ENCODE peak calls at places on chromosome 18, in nine cellular contexts. L is NB4, A is A549, Z is adrenal gland, T is tibial nerve, N is H1, U is ovary, D is endothelial cell of umbilical vein, X is transverse colon. E is an unnamed sample.

GRCh38 chr18:78979682-78980278 is at the start of gene SALL3:
- DNase-seq in U (no peak), Z (no peak), N (no peak), A (no peak), D (no peak), T (no peak), L (no peak), X (no peak), E (no peak)

GRCh38 chr18:51194604-51195003 is 2.9 kb downstream of the MEX3C start:
- DNase-seq in U (no peak), Z (no peak), L (peak; percentile 16), N (no peak), T (no peak), D (peak; percentile 34), A (no peak), X (no peak), E (no peak)

GRCh38 chr18:36809590-36810381 is 19.0 kb downstream of the TPGS2 start:
- DNase-seq in X (peak; percentile 14), U (no peak), Z (peak; percentile 59), D (peak; percentile 66), N (no peak), T (no peak), A (peak; percentile 59), L (peak; percentile 72), E (peak; percentile 21)

GRCh38 chr18:71598374-71598773 is 945.8 kb downstream of the CBLN2 start:
- DNase-seq in Z (no peak), T (no peak), D (peak; percentile 28), X (no peak), A (no peak), L (no peak), N (no peak), U (no peak), E (no peak)

GRCh38 chr18:68262697-68263293 is 452.1 kb downstream of the TMX3 start:
- DNase-seq in N (no peak), Z (no peak), T (no peak), D (peak; percentile 27), A (no peak), X (no peak), U (no peak), L (no peak), E (no peak)

GRCh38 chr18:35680139-35680551 is 98.6 kb downstream of the GALNT1 start:
- DNase-seq in U (no peak), D (peak; percentile 58), Z (no peak), A (no peak), X (no peak), T (no peak), N (no peak), L (no peak), E (no peak)

GRCh38 chr18:26703170-26703933 is 155.0 kb upstream of the KCTD1 start:
- DNase-seq in A (peak; percentile 4), L (peak; percentile 83), T (no peak), D (no peak), Z (no peak), U (no peak), X (peak; percentile 32), N (no peak), E (no peak)

GRCh38 chr18:50272593-50272992 is 6.3 kb upstream of the CFAP53 start:
- DNase-seq in A (no peak), T (no peak), U (no peak), Z (no peak), X (no peak), N (no peak), L (no peak), D (no peak), E (no peak)

GRCh38 chr18:45547910-45548309 is 67.4 kb upstream of the SLC14A2 start:
- DNase-seq in T (no peak), X (no peak), U (no peak), N (no peak), L (no peak), D (no peak), Z (no peak), A (no peak), E (no peak)

GRCh38 chr18:49752095-49752457 is 61.3 kb downstream of the ACAA2 start:
- DNase-seq in X (no peak), N (no peak), L (no peak), D (no peak), Z (no peak), T (no peak), A (no peak), U (no peak), E (peak; percentile 57)

GRCh38 chr18:985301-985700 is 80.6 kb downstream of the ADCYAP1 start:
- DNase-seq in N (no peak), Z (no peak), X (no peak), T (no peak), U (no peak), L (no peak), A (no peak), D (no peak), E (no peak)

GRCh38 chr18:25734336-25734735 is 356.1 kb downstream of the SS18 start:
- DNase-seq in A (no peak), Z (no peak), U (no peak), L (no peak), N (no peak), D (no peak), T (no peak), X (no peak), E (no peak)

GRCh38 chr18:58915006-58915799 is 50.5 kb downstream of the ZNF532 start:
- DNase-seq in N (no peak), A (peak; percentile 64), U (no peak), D (peak; percentile 9), T (no peak), X (no peak), L (no peak), Z (no peak), E (no peak)

GRCh38 chr18:13175754-13176210 is 42.8 kb upstream of the LDLRAD4 start:
- DNase-seq in A (peak; percentile 3), L (no peak), Z (no peak), X (no peak), T (no peak), D (peak; percentile 4), N (no peak), U (no peak), E (no peak)

GRCh38 chr18:36095936-36096519 is 28.7 kb upstream of the RPRD1A start:
- DNase-seq in X (no peak), N (no peak), A (peak; percentile 69), Z (no peak), D (peak; percentile 55), T (no peak), L (peak; percentile 69), U (no peak), E (no peak)

GRCh38 chr18:32049393-32050161 is 31.0 kb downstream of the RNF125 start:
- DNase-seq in D (no peak), U (no peak), X (peak; percentile 55), L (peak; percentile 91), T (peak; percentile 38), N (no peak), A (peak; percentile 9), Z (peak; percentile 23), E (peak; percentile 34)

GRCh38 chr18:46609048-46609447 is 48.0 kb downstream of the LOXHD1 start:
- DNase-seq in U (no peak), A (no peak), L (no peak), D (no peak), N (no peak), X (no peak), T (no peak), Z (no peak), E (no peak)

GRCh38 chr18:59604877-59605276 is 92.3 kb downstream of the CCBE1 start:
- DNase-seq in T (no peak), Z (no peak), A (no peak), N (no peak), U (no peak), L (no peak), X (no peak), D (no peak), E (no peak)

GRCh38 chr18:36706313-36706881 is 122.4 kb downstream of the TPGS2 start:
- DNase-seq in U (no peak), A (no peak), L (no peak), N (no peak), Z (no peak), T (no peak), D (no peak), X (no peak), E (no peak)

GRCh38 chr18:3117493-3118192 is 102.1 kb downstream of the MYOM1 start:
- DNase-seq in T (no peak), L (no peak), N (no peak), D (no peak), Z (no peak), A (peak; percentile 82), X (no peak), U (no peak), E (no peak)
- TF ChIP-seq POLR2A in T (no peak), L (no peak), N (no peak), D (no peak), Z (no peak), A (no peak), X (no peak), U (no peak), E (no peak)

GRCh38 chr18:2602844-2603243 is 31.5 kb downstream of the NDC80 start:
- DNase-seq in U (no peak), X (no peak), T (no peak), Z (no peak), D (no peak), A (no peak), N (no peak), L (no peak), E (no peak)

GRCh38 chr18:2597639-2598038 is 26.3 kb downstream of the NDC80 start:
- DNase-seq in Z (no peak), X (no peak), N (no peak), U (no peak), A (no peak), D (no peak), L (no peak), T (no peak), E (no peak)
- TF ChIP-seq POLR2A in Z (no peak), X (no peak), N (no peak), U (no peak), A (no peak), D (no peak), L (no peak), T (no peak), E (no peak)

DNA sequence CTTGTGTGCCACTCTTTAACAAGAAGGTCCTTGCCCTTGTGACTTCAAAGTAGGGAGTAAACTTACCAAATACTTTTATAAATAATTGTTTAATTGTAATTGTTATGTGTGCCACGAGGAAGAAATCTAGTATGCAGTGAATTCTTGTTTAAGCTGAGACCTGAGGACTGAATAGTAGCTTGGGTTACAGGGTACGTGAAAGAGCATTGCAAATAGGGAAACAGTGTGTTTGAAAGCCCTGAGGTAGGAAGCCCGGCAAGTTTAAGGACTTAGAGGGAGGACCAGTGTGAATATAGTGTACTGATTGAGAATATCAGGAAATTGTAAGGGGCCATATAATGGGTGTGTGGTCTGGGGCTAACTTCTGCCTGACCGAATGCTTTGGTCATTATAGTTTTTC is 26.2 kb downstream of the PHLPP1 start:
- DNase-seq in T (no peak), L (no peak), Z (no peak), X (no peak), U (no peak), D (no peak), A (no peak), N (no peak), E (no peak)
- TF ChIP-seq POLR2A in T (no peak), L (no peak), Z (no peak), X (no peak), U (no peak), D (no peak), A (no peak), N (no peak), E (no peak)

DNA sequence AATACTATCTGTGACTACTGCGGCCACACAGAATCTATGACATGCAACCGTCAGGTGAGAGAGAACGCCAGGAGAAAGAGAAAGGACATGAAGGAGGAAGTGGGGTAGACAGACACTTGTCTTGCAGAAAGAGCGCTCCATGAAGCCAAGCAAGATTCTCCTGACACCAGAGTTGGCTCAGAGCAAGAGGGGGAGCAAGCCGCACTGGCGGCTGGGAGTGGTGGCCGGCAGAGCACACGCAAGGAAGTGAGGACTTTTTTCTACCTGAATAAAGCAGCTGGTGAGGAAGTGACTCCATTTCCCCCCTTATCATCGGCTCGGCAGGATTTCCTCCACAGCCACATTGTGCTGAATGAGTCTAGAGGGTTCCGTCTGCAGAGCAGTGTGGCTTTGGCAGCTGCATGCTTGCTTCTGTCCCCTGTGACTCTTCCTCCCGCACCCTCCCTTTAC is 181.5 kb downstream of the BCL2 start:
- DNase-seq in Z (peak; percentile 23), L (no peak), D (peak; percentile 85), U (no peak), A (no peak), X (no peak), N (no peak), T (no peak), E (no peak)
- TF ChIP-seq POLR2A in Z (no peak), L (no peak), D (no peak), U (no peak), A (no peak), X (no peak), N (no peak), T (no peak), E (no peak)

E was measured in lower leg skin.